ENCODE peak calls at places on chromosomes 1 and 21, in four cellular contexts. M is neural crest cell, S is RWPE1, R is AG08395. F is an unnamed sample.

GRCh38 chr1:89466307-89466925 is 58.2 kb upstream of the LRRC8B start:
- DNase-seq in M (no peak), S (no peak), R (no peak), F (no peak)

GRCh38 chr1:195097316-195097715 is 1510.9 kb downstream of the KCNT2 start:
- DNase-seq in M (no peak), S (peak; percentile 58), R (no peak), F (no peak)

GRCh38 chr1:8174807-8175206 is 143.1 kb upstream of the SLC45A1 start:
- DNase-seq in M (no peak), S (no peak), R (no peak), F (no peak)

GRCh38 chr1:36109041-36109679 is 15.9 kb downstream of the COL8A2 start:
- DNase-seq in M (no peak), S (peak; percentile 67), R (peak; percentile 94), F (no peak)

GRCh38 chr1:165218666-165219065 is 137.8 kb downstream of the LMX1A start:
- DNase-seq in M (no peak), S (no peak), R (no peak), F (no peak)

GRCh38 chr1:87521446-87521845 is 192.8 kb downstream of the LMO4 start:
- DNase-seq in M (no peak), S (no peak), R (no peak), F (no peak)

GRCh38 chr21:38156200-38156599 is 100.6 kb upstream of the KCNJ15 start:
- DNase-seq in M (no peak), S (no peak), R (peak; percentile 31), F (no peak)

GRCh38 chr1:22815421-22816062 is 104.9 kb downstream of the EPHB2 start:
- DNase-seq in M (no peak), S (no peak), R (no peak), F (no peak)

GRCh38 chr1:155514582-155515187 is 47.9 kb downstream of the ASH1L start:
- DNase-seq in M (no peak), S (no peak), R (no peak), F (no peak)

GRCh38 chr21:45975017-45975595 is 6.5 kb upstream of the COL6A1 start:
- DNase-seq in M (peak; percentile 39), S (no peak), R (no peak), F (peak; percentile 9)

GRCh38 chr21:25369524-25370300 is 237.6 kb downstream of the MRPL39 start:
- DNase-seq in M (no peak), S (peak; percentile 32), R (peak; percentile 54), F (no peak)

GRCh38 chr1:52551476-52552235 is 1.2 kb downstream of the TUT4 start:
- DNase-seq in M (peak; percentile 26), S (no peak), R (no peak), F (no peak)